ENCODE peak calls at places on chromosomes 6 and 20, in seven cellular contexts. J is choroid plexus epithelial cell, M is dorsolateral prefrontal cortex, T is cardiac fibroblast, P is psoas muscle, D is IMR-90, R is skeletal muscle cell. Z is an unnamed sample.

GRCh38 chr6:128277379-128277778 is 243.0 kb downstream of the PTPRK start:
- DNase-seq in J (no peak), M (no peak), T (no peak), P (no peak), D (no peak), R (no peak), Z (no peak)

GRCh38 chr6:49733680-49734079 is 10.5 kb downstream of the CRISP3 start:
- DNase-seq in J (no peak), M (no peak), T (no peak), P (no peak), D (no peak), R (no peak), Z (no peak)

GRCh38 chr6:21213492-21213891 is 380.1 kb upstream of the SOX4 start:
- DNase-seq in J (no peak), M (no peak), T (no peak), P (no peak), D (no peak), R (no peak), Z (no peak)

GRCh38 chr6:169530762-169531143 is 171.1 kb downstream of the WDR27 start:
- DNase-seq in J (no peak), M (no peak), T (no peak), P (no peak), D (no peak), R (no peak), Z (no peak)

GRCh38 chr20:22523499-22524392 is 60.6 kb downstream of the FOXA2 start:
- DNase-seq in J (no peak), M (no peak), T (no peak), P (no peak), D (no peak), R (no peak), Z (peak)

GRCh38 chr6:2478200-2478599 is 232.8 kb upstream of the GMDS start:
- DNase-seq in J (peak), M (no peak), T (peak), P (no peak), D (peak), R (no peak), Z (no peak)

GRCh38 chr6:40755046-40755681 is 168.0 kb upstream of the LRFN2 start:
- DNase-seq in J (peak), M (peak), T (peak), P (no peak), D (peak), R (peak), Z (no peak)

GRCh38 chr20:59805786-59806577 is 127.5 kb downstream of the SYCP2 start:
- DNase-seq in J (no peak), M (no peak), T (no peak), P (no peak), D (no peak), R (no peak), Z (peak)

GRCh38 chr6:89284963-89285735 is 29.9 kb downstream of the GABRR2 start:
- DNase-seq in J (no peak), M (no peak), T (no peak), P (no peak), D (no peak), R (no peak), Z (no peak)

GRCh38 chr20:1402149-1402548 is 9.3 kb upstream of the FKBP1A start:
- DNase-seq in J (no peak), M (no peak), T (no peak), P (no peak), D (peak), R (peak), Z (no peak)

GRCh38 chr20:25230177-25230831 is 17.6 kb upstream of the PYGB start:
- DNase-seq in J (no peak), M (no peak), T (no peak), P (no peak), D (no peak), R (no peak), Z (no peak)

GRCh38 chr6:131199568-131200272 is 64.5 kb downstream of the AKAP7 start:
- DNase-seq in J (peak), M (no peak), T (peak), P (no peak), D (peak), R (peak), Z (peak)

GRCh38 chr6:36533321-36533720 is 14.0 kb downstream of the STK38 start:
- DNase-seq in J (no peak), M (no peak), T (no peak), P (no peak), D (peak), R (no peak), Z (no peak)

GRCh38 chr20:64217539-64217938 is 38.0 kb upstream of the PCMTD2 start:
- DNase-seq in J (no peak), M (no peak), T (no peak), P (no peak), D (no peak), R (no peak), Z (no peak)

GRCh38 chr20:64216910-64217309 is 38.6 kb upstream of the PCMTD2 start:
- DNase-seq in J (no peak), M (no peak), T (no peak), P (no peak), D (no peak), R (no peak), Z (no peak)

GRCh38 chr20:64214113-64214512 is 41.4 kb upstream of the PCMTD2 start:
- DNase-seq in J (no peak), M (no peak), T (no peak), P (no peak), D (no peak), R (no peak), Z (no peak)

GRCh38 chr20:64214952-64215351 is 40.6 kb upstream of the PCMTD2 start:
- DNase-seq in J (no peak), M (no peak), T (no peak), P (no peak), D (no peak), R (no peak), Z (no peak)

GRCh38 chr20:64216036-64216435 is 39.5 kb upstream of the PCMTD2 start:
- DNase-seq in J (no peak), M (no peak), T (peak), P (no peak), D (no peak), R (no peak), Z (no peak)
- H3K4me3 ChIP-seq in J (no peak), M (no peak), T (no peak), P (no peak), D (no peak), R (no peak), Z (no peak)

DNA sequence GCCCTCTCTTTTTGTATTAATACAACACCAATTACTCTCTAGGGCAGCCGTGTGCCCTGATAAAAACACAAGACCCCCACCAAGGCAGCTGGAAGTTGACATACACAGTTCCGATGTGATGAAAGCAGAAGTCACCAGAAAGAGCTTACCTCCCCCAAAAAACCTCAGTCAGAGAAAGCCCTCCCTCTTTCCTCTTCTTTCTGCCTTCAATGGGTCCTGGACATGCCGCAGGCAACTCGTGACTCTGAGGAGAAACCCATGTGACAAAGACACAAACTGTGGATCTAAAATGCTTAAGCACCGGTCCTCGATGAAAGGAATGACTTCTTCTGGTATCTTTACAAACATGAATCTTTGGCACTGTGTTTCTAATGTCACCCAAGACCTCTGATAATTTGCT is 117.7 kb upstream of the CCDC28A start:
- DNase-seq in J (no peak), M (no peak), T (no peak), P (no peak), D (no peak), R (no peak), Z (no peak)
- H3K4me3 ChIP-seq in J (no peak), M (no peak), T (no peak), P (no peak), D (no peak), R (no peak), Z (no peak)

GRCh38 chr6:154542747-154543146 is 32.3 kb upstream of the CNKSR3 start:
- DNase-seq in J (no peak), M (no peak), T (no peak), P (no peak), D (no peak), R (no peak), Z (no peak)

GRCh38 chr6:154543638-154544037 is 33.2 kb upstream of the CNKSR3 start:
- DNase-seq in J (peak), M (no peak), T (no peak), P (no peak), D (peak), R (no peak), Z (no peak)

GRCh38 chr6:154550778-154551177 is 40.3 kb upstream of the CNKSR3 start:
- DNase-seq in J (no peak), M (no peak), T (no peak), P (no peak), D (no peak), R (no peak), Z (no peak)

GRCh38 chr6:154549179-154549578 is 38.7 kb upstream of the CNKSR3 start:
- DNase-seq in J (no peak), M (no peak), T (no peak), P (no peak), D (no peak), R (no peak), Z (no peak)

DNA sequence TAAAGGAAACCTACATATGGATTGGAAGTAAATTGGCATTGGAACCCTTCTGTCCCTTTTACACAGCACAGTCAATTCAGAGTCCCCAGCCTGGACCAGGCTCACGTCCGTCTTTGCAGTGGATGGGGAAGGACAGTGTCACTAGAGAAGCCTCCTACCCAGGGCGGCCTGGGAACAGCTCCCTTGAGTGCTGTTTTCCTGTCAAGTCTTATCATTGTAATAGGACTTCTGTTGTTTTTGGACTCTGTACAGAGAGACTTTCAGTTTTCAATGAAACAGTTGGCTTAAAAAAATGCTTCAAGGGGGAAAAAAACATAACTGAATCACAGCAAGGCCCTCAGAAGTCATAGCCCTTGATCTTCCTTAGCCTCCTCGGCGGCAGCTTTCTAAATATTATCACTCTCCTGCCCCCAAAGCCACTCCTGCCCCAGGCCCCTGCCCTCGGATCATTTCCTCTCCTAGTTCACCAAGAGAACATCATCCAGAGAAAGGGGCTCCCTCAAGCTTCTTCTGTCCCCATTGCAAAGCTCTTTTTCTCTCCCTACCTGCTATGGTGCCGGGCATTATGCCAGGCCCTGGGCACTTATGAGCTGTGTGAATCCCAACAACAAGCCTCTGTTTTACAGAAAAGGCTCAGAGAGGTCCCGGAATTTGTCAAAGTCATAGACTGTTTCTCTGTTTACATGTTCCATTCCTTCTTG is 37.8 kb upstream of the CNKSR3 start:
- DNase-seq in J (peak), M (no peak), T (peak), P (no peak), D (peak), R (no peak), Z (peak)
- H3K4me3 ChIP-seq in J (no peak), M (no peak), T (no peak), P (no peak), D (no peak), R (no peak), Z (no peak)

GRCh38 chr6:155171747-155172191 is 92.0 kb upstream of the CLDN20 start:
- DNase-seq in J (peak), M (no peak), T (no peak), P (no peak), D (peak), R (no peak), Z (no peak)
- H3K4me3 ChIP-seq in J (peak), M (no peak), T (no peak), P (peak), D (no peak), R (no peak), Z (no peak)

DNA sequence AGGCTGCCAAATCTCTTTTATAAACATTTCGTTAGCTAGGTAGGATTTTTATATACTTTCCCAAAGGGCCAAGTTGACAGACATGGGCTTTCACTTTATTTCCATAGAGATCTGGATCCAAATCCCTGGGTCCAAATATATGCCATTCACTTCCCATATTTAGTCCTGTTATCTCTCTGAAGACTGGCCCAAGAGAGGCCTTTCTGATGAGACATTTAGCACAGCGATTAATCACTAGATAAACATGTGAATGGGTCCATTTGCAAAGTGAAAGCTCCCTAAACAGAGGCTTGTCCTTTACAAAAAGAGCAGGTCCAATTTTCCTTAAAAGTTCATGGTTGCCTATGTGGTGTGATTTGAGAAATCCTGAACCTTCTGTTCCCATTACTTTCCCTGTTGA is 132.6 kb downstream of the TRMT11 start:
- DNase-seq in J (peak), M (no peak), T (peak), P (no peak), D (peak), R (no peak), Z (no peak)
- H3K4me3 ChIP-seq in J (no peak), M (no peak), T (no peak), P (no peak), D (no peak), R (no peak), Z (no peak)

GRCh38 chr6:110338820-110339470 is 19.2 kb downstream of the METTL24 start:
- DNase-seq in J (peak), M (no peak), T (no peak), P (no peak), D (peak), R (no peak), Z (no peak)

GRCh38 chr6:110340566-110340965 is 17.6 kb downstream of the METTL24 start:
- DNase-seq in J (no peak), M (no peak), T (no peak), P (no peak), D (no peak), R (no peak), Z (no peak)

GRCh38 chr6:110342759-110343158 is 15.4 kb downstream of the METTL24 start:
- DNase-seq in J (no peak), M (no peak), T (no peak), P (no peak), D (no peak), R (no peak), Z (no peak)

GRCh38 chr6:110345025-110345424 is 13.1 kb downstream of the METTL24 start:
- DNase-seq in J (no peak), M (no peak), T (no peak), P (no peak), D (no peak), R (no peak), Z (no peak)

DNA sequence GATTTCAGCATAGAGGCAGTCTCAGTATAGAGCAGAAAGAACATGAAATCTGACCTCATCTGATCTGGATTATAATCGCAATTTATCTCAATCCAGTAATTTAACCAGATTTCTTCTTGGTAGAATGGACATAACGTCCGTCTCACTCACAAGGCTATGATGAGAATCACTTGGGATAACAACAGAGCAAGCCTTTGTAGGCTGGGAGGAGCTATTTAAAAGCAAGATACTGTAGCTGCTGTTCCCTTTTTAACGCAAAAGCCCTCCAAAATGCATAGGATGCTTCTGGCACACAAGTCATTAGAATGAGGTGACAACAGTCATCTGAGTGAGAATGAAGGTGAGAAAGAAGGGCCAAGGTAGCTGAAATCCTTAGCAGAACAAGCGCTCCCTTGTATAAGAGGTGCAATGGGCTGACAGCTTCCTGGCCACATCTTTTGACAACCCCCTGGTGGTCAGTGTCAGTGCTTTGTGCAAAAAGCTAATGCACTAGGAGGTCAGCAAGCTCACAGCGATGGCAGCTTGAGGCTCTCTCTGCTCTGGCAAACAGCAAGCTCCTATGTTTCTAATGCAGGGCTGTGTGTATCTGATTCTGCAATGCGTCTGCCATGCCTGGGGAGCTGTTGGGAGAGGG is 16.4 kb downstream of the METTL24 start:
- DNase-seq in J (peak), M (no peak), T (peak), P (no peak), D (peak), R (no peak), Z (no peak)
- H3K4me3 ChIP-seq in J (no peak), M (no peak), T (no peak), P (no peak), D (no peak), R (no peak), Z (no peak)

GRCh38 chr6:53818845-53819609 is 24.2 kb downstream of the LRRC1 start:
- DNase-seq in J (no peak), M (no peak), T (peak), P (no peak), D (no peak), R (no peak), Z (no peak)

GRCh38 chr6:53827485-53827884 is 32.7 kb downstream of the LRRC1 start:
- DNase-seq in J (no peak), M (no peak), T (no peak), P (no peak), D (no peak), R (no peak), Z (peak)

GRCh38 chr6:53824714-53825113 is 29.9 kb downstream of the LRRC1 start:
- DNase-seq in J (no peak), M (no peak), T (peak), P (no peak), D (no peak), R (no peak), Z (no peak)

GRCh38 chr6:53825514-53826321 is 30.9 kb downstream of the LRRC1 start:
- DNase-seq in J (no peak), M (no peak), T (no peak), P (no peak), D (no peak), R (no peak), Z (peak)

GRCh38 chr6:53822355-53823115 is 27.7 kb downstream of the LRRC1 start:
- DNase-seq in J (no peak), M (no peak), T (no peak), P (no peak), D (peak), R (no peak), Z (no peak)
- H3K4me3 ChIP-seq in J (no peak), M (no peak), T (no peak), P (no peak), D (no peak), R (no peak), Z (no peak)

GRCh38 chr20:39518649-39519048 is 556.5 kb downstream of the DHX35 start:
- DNase-seq in J (no peak), M (no peak), T (no peak), P (no peak), D (no peak), R (no peak), Z (no peak)

DNA sequence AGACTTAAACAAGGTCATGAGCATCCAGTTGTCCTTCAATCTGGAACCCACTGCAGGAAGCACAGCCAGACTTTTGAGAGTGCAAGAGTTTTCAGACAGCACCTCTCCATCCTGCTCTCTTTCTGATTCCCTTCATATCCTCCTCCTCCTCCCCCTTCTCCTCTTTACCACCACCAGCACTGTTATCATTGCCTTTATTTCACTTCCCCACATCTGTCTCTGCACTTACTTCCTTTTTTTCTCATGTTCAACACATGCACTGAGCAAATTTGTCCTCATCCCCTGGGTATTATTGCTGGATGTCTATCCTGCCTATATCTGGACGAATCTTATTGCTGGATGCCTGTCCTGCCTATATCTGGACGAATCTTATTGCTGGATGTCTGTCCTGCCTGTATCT is 554.8 kb downstream of the DHX35 start:
- DNase-seq in J (no peak), M (no peak), T (no peak), P (no peak), D (no peak), R (no peak), Z (no peak)
- H3K4me3 ChIP-seq in J (no peak), M (no peak), T (no peak), P (no peak), D (no peak), R (no peak), Z (no peak)

DNA sequence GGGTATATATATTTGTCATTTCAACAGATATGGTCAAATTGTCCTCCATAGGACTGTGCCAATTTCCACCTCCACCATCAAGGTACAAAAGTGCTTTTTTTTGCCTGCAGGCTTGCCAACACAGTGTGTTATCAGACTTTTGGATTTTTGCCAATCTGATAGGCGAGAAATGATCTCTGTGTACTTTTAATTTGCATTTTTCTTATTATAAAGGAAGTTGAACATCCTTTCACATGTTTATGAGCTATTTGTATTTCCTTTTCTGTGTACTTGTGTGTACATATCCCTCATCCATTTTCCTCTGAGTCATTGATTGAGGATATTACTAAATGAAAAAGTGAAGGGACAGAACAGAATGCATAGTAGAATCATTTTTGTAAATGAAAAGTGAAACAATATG is 39.0 kb upstream of the PTPN1 start:
- DNase-seq in J (no peak), M (no peak), T (no peak), P (no peak), D (no peak), R (no peak), Z (no peak)
- H3K4me3 ChIP-seq in J (no peak), M (no peak), T (no peak), P (no peak), D (no peak), R (no peak), Z (no peak)

Z was measured in colonic mucosa.